ENCODE peak calls at places on chromosomes 11 and 22, in nine cellular contexts. B, M, X, E, K, Z, O, C and N are unnamed samples.

GRCh38 chr11:29458252-29458651 is 558.6 kb downstream of the KCNA4 start:
- DNase-seq in B (no peak), M (no peak), X (no peak), E (no peak), K (no peak), Z (no peak), O (no peak), C (no peak), N (no peak)

GRCh38 chr22:41917375-41917905 is 2.6 kb upstream of the SHISA8 start:
- DNase-seq in B (no peak), M (no peak), X (no peak), E (no peak), K (no peak), Z (no peak), O (no peak), C (no peak), N (no peak)

GRCh38 chr11:124865902-124866851 is 945 bp downstream of the ROBO3 start:
- DNase-seq in B (peak), M (peak), X (no peak), E (peak), K (no peak), Z (peak), O (peak), C (no peak), N (peak)

GRCh38 chr11:11806074-11806473 is 35.7 kb upstream of the USP47 start:
- DNase-seq in B (no peak), M (no peak), X (no peak), E (no peak), K (no peak), Z (no peak), O (no peak), C (no peak), N (no peak)

GRCh38 chr11:76205252-76206076 is 838 bp downstream of the WNT11 start:
- DNase-seq in B (no peak), M (no peak), X (no peak), E (no peak), K (no peak), Z (no peak), O (no peak), C (no peak), N (no peak)

GRCh38 chr22:38271101-38271500 is 1.7 kb downstream of the TMEM184B start:
- DNase-seq in B (no peak), M (no peak), X (no peak), E (no peak), K (no peak), Z (no peak), O (no peak), C (no peak), N (no peak)

GRCh38 chr11:119684361-119685072 is 44.5 kb downstream of the NECTIN1 start:
- DNase-seq in B (no peak), M (peak), X (no peak), E (no peak), K (peak), Z (peak), O (peak), C (peak), N (peak)

GRCh38 chr22:43642319-43642718 is 169.8 kb downstream of the EFCAB6 start:
- DNase-seq in B (no peak), M (no peak), X (no peak), E (no peak), K (no peak), Z (no peak), O (no peak), C (no peak), N (no peak)

GRCh38 chr22:39242809-39243442 is 1.9 kb downstream of the PDGFB start:
- DNase-seq in B (peak), M (no peak), X (no peak), E (no peak), K (no peak), Z (no peak), O (no peak), C (no peak), N (no peak)

GRCh38 chr11:120666121-120666639 is 154.6 kb downstream of the GRIK4 start:
- DNase-seq in B (no peak), M (no peak), X (no peak), E (no peak), K (no peak), Z (no peak), O (no peak), C (no peak), N (no peak)

GRCh38 chr11:93528252-93528651 is 14.9 kb downstream of the SMCO4 start:
- DNase-seq in B (no peak), M (no peak), X (no peak), E (no peak), K (no peak), Z (no peak), O (no peak), C (no peak), N (no peak)

GRCh38 chr11:1619449-1619848 is 2.5 kb downstream of the KRTAP5-4 start:
- DNase-seq in B (no peak), M (no peak), X (no peak), E (no peak), K (no peak), Z (no peak), O (peak), C (no peak), N (no peak)

GRCh38 chr11:112128483-112129121 is 35.3 kb downstream of the IL18 start:
- DNase-seq in B (peak), M (peak), X (no peak), E (no peak), K (peak), Z (peak), O (peak), C (peak), N (no peak)

GRCh38 chr22:17734197-17734596 is 40.1 kb downstream of the BID start:
- DNase-seq in B (no peak), M (peak), X (no peak), E (no peak), K (no peak), Z (peak), O (peak), C (no peak), N (peak)

GRCh38 chr22:37172266-37173245 is 15.5 kb downstream of the C1QTNF6 start:
- DNase-seq in B (no peak), M (no peak), X (no peak), E (no peak), K (no peak), Z (no peak), O (no peak), C (no peak), N (no peak)

GRCh38 chr11:60570970-60571369 is 55.8 kb downstream of the MS4A13 start:
- DNase-seq in B (no peak), M (no peak), X (no peak), E (no peak), K (no peak), Z (no peak), O (no peak), C (no peak), N (no peak)

GRCh38 chr11:111797145-111797581 is 31.0 kb upstream of the PPP2R1B start:
- DNase-seq in B (no peak), M (peak), X (no peak), E (no peak), K (no peak), Z (peak), O (peak), C (no peak), N (no peak)

GRCh38 chr22:46549565-46549840 is 12.1 kb upstream of the CELSR1 start:
- DNase-seq in B (no peak), M (no peak), X (no peak), E (no peak), K (no peak), Z (no peak), O (no peak), C (no peak), N (no peak)

GRCh38 chr11:116596346-116597260 is 176.2 kb downstream of the BUD13 start:
- DNase-seq in B (no peak), M (no peak), X (no peak), E (no peak), K (no peak), Z (no peak), O (no peak), C (no peak), N (no peak)

GRCh38 chr11:68843052-68843561 is 1.4 kb upstream of the CPT1A start:
- DNase-seq in B (no peak), M (peak), X (no peak), E (no peak), K (no peak), Z (peak), O (peak), C (no peak), N (peak)

GRCh38 chr11:1774886-1775285 is 11.2 kb upstream of the CTSD start:
- DNase-seq in B (no peak), M (no peak), X (no peak), E (no peak), K (no peak), Z (no peak), O (no peak), C (no peak), N (no peak)

GRCh38 chr11:77259681-77260080 is 41.8 kb downstream of the GDPD4 start:
- DNase-seq in B (no peak), M (peak), X (no peak), E (no peak), K (no peak), Z (no peak), O (peak), C (no peak), N (no peak)

GRCh38 chr22:36858156-36858555 is 2.6 kb upstream of the NCF4 start:
- DNase-seq in B (no peak), M (no peak), X (no peak), E (no peak), K (no peak), Z (no peak), O (no peak), C (no peak), N (no peak)

GRCh38 chr11:61307354-61307753 is 12.2 kb upstream of the VWCE start:
- DNase-seq in B (no peak), M (no peak), X (no peak), E (no peak), K (no peak), Z (no peak), O (no peak), C (no peak), N (no peak)

GRCh38 chr11:96311120-96311568 is 31.9 kb downstream of the MAML2 start:
- DNase-seq in B (no peak), M (peak), X (no peak), E (no peak), K (no peak), Z (peak), O (peak), C (peak), N (no peak)

GRCh38 chr22:42444060-42444904 is 12.1 kb upstream of the NFAM1 start:
- DNase-seq in B (peak), M (peak), X (peak), E (peak), K (peak), Z (peak), O (peak), C (peak), N (peak)